ENCODE peak calls at places on chromosome 7, in four cellular contexts. C, I, G and E are unnamed samples.

GRCh38 chr7:100158229-100159098 is at the start of gene TRAPPC14:
- DNase-seq in I (peak; percentile 95), G (peak; percentile 95), C (peak; percentile 93), E (peak; percentile 53)

GRCh38 chr7:135919071-135919841 is 57.9 kb downstream of the MTPN start:
- DNase-seq in G (no peak), C (no peak), I (no peak), E (no peak)

GRCh38 chr7:101911800-101912705 is 94.6 kb downstream of the CUX1 start:
- DNase-seq in I (no peak), C (peak; percentile 48), G (peak; percentile 77), E (no peak)

GRCh38 chr7:142385528-142386340 is 127.9 kb upstream of the PRSS58 start:
- DNase-seq in I (peak; percentile 41), C (peak; percentile 21), G (peak; percentile 72), E (peak; percentile 25)

GRCh38 chr7:32579776-32580175 is 84.5 kb downstream of the AVL9 start:
- DNase-seq in I (no peak), C (no peak), G (no peak), E (no peak)

GRCh38 chr7:117993377-117994003 is 120.2 kb upstream of the CTTNBP2 start:
- DNase-seq in I (no peak), G (peak; percentile 59), C (no peak), E (no peak)

GRCh38 chr7:157499121-157499834 is 162.5 kb downstream of the DNAJB6 start:
- DNase-seq in G (no peak), I (peak; percentile 8), C (no peak), E (no peak)

GRCh38 chr7:16587785-16588184 is 57.8 kb downstream of the ANKMY2 start:
- DNase-seq in I (no peak), C (no peak), G (no peak), E (no peak)

GRCh38 chr7:136911362-136911761 is 42.9 kb downstream of the CHRM2 start:
- DNase-seq in I (no peak), G (no peak), C (no peak), E (no peak)

GRCh38 chr7:121419201-121420148 is 23.4 kb upstream of the FAM3C start:
- DNase-seq in C (no peak), G (peak; percentile 52), I (no peak), E (no peak)

GRCh38 chr7:69967152-69967591 is 368.9 kb downstream of the AUTS2 start:
- DNase-seq in G (peak; percentile 11), I (peak; percentile 63), C (peak; percentile 22), E (no peak)

GRCh38 chr7:21972397-21972784 is 26.7 kb upstream of the CDCA7L start:
- DNase-seq in C (no peak), G (no peak), I (no peak), E (no peak)

GRCh38 chr7:97748482-97748881 is 16.6 kb downstream of the TAC1 start:
- DNase-seq in C (no peak), G (no peak), I (no peak), E (no peak)

GRCh38 chr7:92020636-92021035 is 80.0 kb downstream of the AKAP9 start:
- DNase-seq in I (no peak), G (no peak), C (no peak), E (no peak)

GRCh38 chr7:131159961-131160361 is 167.7 kb upstream of the MKLN1 start:
- DNase-seq in G (no peak), C (no peak), I (no peak), E (no peak)

GRCh38 chr7:133477786-133478185 is 224.9 kb downstream of the EXOC4 start:
- DNase-seq in I (no peak), G (no peak), C (no peak), E (no peak)

GRCh38 chr7:93164766-93165165 is 16.6 kb upstream of the SAMD9L start:
- DNase-seq in I (no peak), G (no peak), C (no peak), E (no peak)

GRCh38 chr7:2445047-2445446 is 31.2 kb downstream of the GRIFIN start:
- DNase-seq in G (no peak), C (no peak), I (no peak), E (no peak)

GRCh38 chr7:5282464-5283316 is at the start of gene SLC29A4:
- DNase-seq in C (peak; percentile 55), G (peak; percentile 71), I (peak; percentile 53), E (no peak)

GRCh38 chr7:127908430-127909258 is 122.6 kb downstream of the LRRC4 start:
- DNase-seq in G (no peak), C (no peak), I (no peak), E (no peak)

GRCh38 chr7:55107946-55108345 is 89.1 kb downstream of the EGFR start:
- DNase-seq in C (no peak), G (no peak), I (no peak), E (no peak)

GRCh38 chr7:131358636-131359035 is 31.0 kb downstream of the MKLN1 start:
- DNase-seq in G (no peak), C (no peak), I (no peak), E (no peak)

GRCh38 chr7:44798649-44799275 is 2.3 kb downstream of the PPIA start:
- DNase-seq in C (no peak), G (no peak), I (no peak), E (no peak)

GRCh38 chr7:30979027-30979426 is 15.3 kb downstream of the GHRHR start:
- DNase-seq in G (no peak), C (no peak), I (no peak), E (no peak)

GRCh38 chr7:134515569-134516468 is 11.5 kb upstream of the AKR1B10 start:
- DNase-seq in C (peak; percentile 22), G (no peak), I (no peak), E (no peak)

GRCh38 chr7:5607958-5608656 is 173.4 kb downstream of the RNF216 start:
- DNase-seq in I (no peak), G (no peak), C (no peak), E (no peak)

GRCh38 chr7:32091608-32092210 is 21.5 kb upstream of the PDE1C start:
- DNase-seq in G (no peak), C (no peak), I (no peak), E (no peak)

GRCh38 chr7:2497500-2498336 is 21.5 kb upstream of the GRIFIN start:
- DNase-seq in C (no peak), I (no peak), G (peak; percentile 58), E (no peak)

GRCh38 chr7:157056957-157057902 is 46.8 kb upstream of the MNX1 start:
- DNase-seq in I (no peak), G (no peak), C (no peak), E (no peak)

GRCh38 chr7:92071032-92071431 is 63.2 kb downstream of the CYP51A1 start:
- DNase-seq in I (no peak), C (peak; percentile 67), G (peak; percentile 39), E (no peak)

DNA sequence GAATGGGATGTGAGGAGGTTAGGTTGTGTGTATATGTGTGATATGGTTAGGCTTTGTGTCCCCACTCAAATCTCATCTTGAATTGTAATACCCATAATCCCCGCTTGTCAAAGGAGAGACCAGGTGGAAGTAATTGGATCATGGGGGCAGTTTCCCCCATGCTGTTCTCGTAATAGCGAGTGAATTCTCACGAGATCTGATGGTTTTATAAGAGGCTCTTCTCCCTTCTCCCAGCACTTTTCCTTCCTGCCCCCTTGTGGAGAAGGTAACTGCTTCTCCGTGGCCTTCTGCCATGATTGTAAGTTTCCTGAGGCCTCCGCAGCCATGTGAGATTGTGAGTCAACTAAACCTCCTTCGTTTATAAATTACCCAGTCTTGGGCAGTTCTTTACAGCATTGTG is 47.3 kb downstream of the NPVF start:
- DNase-seq in G (no peak), C (no peak), I (no peak), E (no peak)
- TF ChIP-seq CTCF in G (no peak), C (no peak), I (no peak), E (peak; percentile 14)

GRCh38 chr7:139108256-139109187 is 998 bp downstream of the ZC3HAV1 start:
- DNase-seq in G (peak; percentile 34), I (peak; percentile 40), C (peak; percentile 54), E (no peak)
- TF ChIP-seq CTCF in G (no peak), I (no peak), C (no peak), E (no peak)

GRCh38 chr7:24720283-24720682 is 37.0 kb downstream of the GSDME start:
- DNase-seq in I (no peak), C (no peak), G (no peak), E (no peak)

GRCh38 chr7:24722386-24723177 is 34.7 kb downstream of the GSDME start:
- DNase-seq in G (peak; percentile 52), C (no peak), I (no peak), E (no peak)

GRCh38 chr7:24723178-24723530 is 34.1 kb downstream of the GSDME start:
- DNase-seq in I (no peak), G (no peak), C (no peak), E (no peak)

GRCh38 chr7:24718977-24719491 is 38.2 kb downstream of the GSDME start:
- DNase-seq in C (no peak), I (no peak), G (no peak), E (peak; percentile 67)

GRCh38 chr7:24721378-24722030 is 35.8 kb downstream of the GSDME start:
- DNase-seq in G (no peak), C (no peak), I (no peak), E (no peak)
- TF ChIP-seq CTCF in G (no peak), C (no peak), I (no peak), E (no peak)

GRCh38 chr7:108660465-108660864 is 90.8 kb downstream of the DNAJB9 start:
- DNase-seq in G (peak; percentile 12), I (no peak), C (no peak), E (no peak)
- TF ChIP-seq CTCF in G (peak; percentile 47), I (no peak), C (no peak), E (peak; percentile 7)

GRCh38 chr7:98921608-98922372 is 43.5 kb downstream of the TRRAP start:
- DNase-seq in C (no peak), G (no peak), I (no peak), E (no peak)
- TF ChIP-seq CTCF in C (no peak), G (no peak), I (no peak), E (no peak)

GRCh38 chr7:149074116-149074885 is 16.2 kb downstream of the ZNF786 start:
- DNase-seq in I (no peak), C (no peak), G (no peak), E (no peak)

GRCh38 chr7:149071182-149071635 is 19.3 kb downstream of the ZNF786 start:
- DNase-seq in I (no peak), C (no peak), G (no peak), E (no peak)

GRCh38 chr7:149070372-149071140 is 20.0 kb downstream of the ZNF786 start:
- DNase-seq in C (no peak), G (no peak), I (no peak), E (no peak)

GRCh38 chr7:149072438-149072775 is 18.1 kb downstream of the ZNF786 start:
- DNase-seq in I (no peak), G (no peak), C (no peak), E (no peak)

GRCh38 chr7:149071641-149072437 is 18.7 kb downstream of the ZNF786 start:
- DNase-seq in C (no peak), G (peak; percentile 13), I (no peak), E (no peak)
- TF ChIP-seq CTCF in C (no peak), G (peak; percentile 12), I (peak; percentile 12), E (no peak)

GRCh38 chr7:90708841-90709317 is 112.8 kb downstream of the CDK14 start:
- DNase-seq in I (no peak), C (peak; percentile 13), G (peak; percentile 55), E (peak; percentile 68)
- TF ChIP-seq CTCF in I (peak; percentile 17), C (peak; percentile 34), G (peak; percentile 48), E (peak; percentile 90)